ENCODE peak calls at places on chromosomes 5 and 9, in five cellular contexts. One of them, this sample, is unnamed.

GRCh38 chr9:87515086-87515485 is 17.4 kb downstream of the DAPK1 start:
- DNase-seq in RWPE1: no peak
- DNase-seq in GM13976: no peak
- DNase-seq in heart left ventricle: no peak
- DNase-seq in BJ: no peak
- DNase-seq in this sample: no peak

GRCh38 chr5:125410501-125411162 is 664.2 kb upstream of the ZNF608 start:
- DNase-seq in RWPE1: peak; percentile 49
- DNase-seq in GM13976: no peak
- DNase-seq in heart left ventricle: no peak
- DNase-seq in BJ: no peak
- DNase-seq in this sample: no peak

GRCh38 chr9:98333703-98334582 is 78.5 kb upstream of the TBC1D2 start:
- DNase-seq in RWPE1: peak; percentile 93
- DNase-seq in GM13976: no peak
- DNase-seq in heart left ventricle: no peak
- DNase-seq in BJ: no peak
- DNase-seq in this sample: no peak

GRCh38 chr9:132499251-132499650 is 83.2 kb upstream of the BARHL1 start:
- DNase-seq in RWPE1: no peak
- DNase-seq in GM13976: no peak
- DNase-seq in heart left ventricle: no peak
- DNase-seq in BJ: no peak
- DNase-seq in this sample: no peak

GRCh38 chr5:149489605-149490037 is 61.6 kb downstream of the CSNK1A1 start:
- DNase-seq in RWPE1: no peak
- DNase-seq in GM13976: no peak
- DNase-seq in heart left ventricle: peak; percentile 37
- DNase-seq in BJ: peak; percentile 70
- DNase-seq in this sample: no peak

GRCh38 chr9:80378669-80379293 is 807.0 kb downstream of the TLE4 start:
- DNase-seq in RWPE1: peak; percentile 67
- DNase-seq in GM13976: no peak
- DNase-seq in heart left ventricle: no peak
- DNase-seq in BJ: no peak
- DNase-seq in this sample: no peak

GRCh38 chr5:176741566-176742211 is 68.7 kb upstream of the UNC5A start:
- DNase-seq in RWPE1: no peak
- DNase-seq in GM13976: peak; percentile 17
- DNase-seq in heart left ventricle: no peak
- DNase-seq in BJ: no peak
- DNase-seq in this sample: no peak

GRCh38 chr5:157266286-157267007 is 524 bp downstream of the CYFIP2 start:
- DNase-seq in RWPE1: no peak
- DNase-seq in GM13976: peak; percentile 70
- DNase-seq in heart left ventricle: no peak
- DNase-seq in BJ: no peak
- DNase-seq in this sample: peak; percentile 76

GRCh38 chr5:171470420-171470819 is 51.0 kb downstream of the FGF18 start:
- DNase-seq in RWPE1: no peak
- DNase-seq in GM13976: no peak
- DNase-seq in heart left ventricle: no peak
- DNase-seq in BJ: no peak
- DNase-seq in this sample: no peak

GRCh38 chr5:114191441-114191840 is 170.4 kb upstream of the KCNN2 start:
- DNase-seq in RWPE1: no peak
- DNase-seq in GM13976: no peak
- DNase-seq in heart left ventricle: no peak
- DNase-seq in BJ: no peak
- DNase-seq in this sample: no peak

GRCh38 chr5:5678909-5679308 is 256.4 kb downstream of the ICE1 start:
- DNase-seq in RWPE1: no peak
- DNase-seq in GM13976: no peak
- DNase-seq in heart left ventricle: peak; percentile 68
- DNase-seq in BJ: no peak
- DNase-seq in this sample: peak; percentile 20

GRCh38 chr9:90915693-90916092 is 114.1 kb downstream of the SYK start:
- DNase-seq in RWPE1: peak; percentile 63
- DNase-seq in GM13976: peak; percentile 46
- DNase-seq in heart left ventricle: no peak
- DNase-seq in BJ: no peak
- DNase-seq in this sample: peak; percentile 71

GRCh38 chr5:105903069-105903468 is 1767.7 kb downstream of the EFNA5 start:
- DNase-seq in RWPE1: no peak
- DNase-seq in GM13976: no peak
- DNase-seq in heart left ventricle: no peak
- DNase-seq in BJ: no peak
- DNase-seq in this sample: no peak

GRCh38 chr9:135471751-135472640 is 7.6 kb upstream of the PPP1R26 start:
- DNase-seq in RWPE1: no peak
- DNase-seq in GM13976: no peak
- DNase-seq in heart left ventricle: no peak
- DNase-seq in BJ: no peak
- DNase-seq in this sample: no peak

GRCh38 chr9:111034573-111035539 is 3.4 kb downstream of the LPAR1 start:
- DNase-seq in RWPE1: no peak
- DNase-seq in GM13976: no peak
- DNase-seq in heart left ventricle: no peak
- DNase-seq in BJ: no peak
- DNase-seq in this sample: no peak

GRCh38 chr9:111037744-111038335 is 430 bp downstream of the LPAR1 start:
- DNase-seq in RWPE1: peak; percentile 41
- DNase-seq in GM13976: peak; percentile 75
- DNase-seq in heart left ventricle: peak; percentile 15
- DNase-seq in BJ: no peak
- DNase-seq in this sample: no peak

GRCh38 chr9:111034146-111034545 is 4.1 kb downstream of the LPAR1 start:
- DNase-seq in RWPE1: no peak
- DNase-seq in GM13976: no peak
- DNase-seq in heart left ventricle: no peak
- DNase-seq in BJ: no peak
- DNase-seq in this sample: no peak

GRCh38 chr9:111036946-111037743 is 1.1 kb downstream of the LPAR1 start:
- DNase-seq in RWPE1: peak; percentile 41
- DNase-seq in GM13976: peak; percentile 20
- DNase-seq in heart left ventricle: no peak
- DNase-seq in BJ: no peak
- DNase-seq in this sample: no peak

DNA sequence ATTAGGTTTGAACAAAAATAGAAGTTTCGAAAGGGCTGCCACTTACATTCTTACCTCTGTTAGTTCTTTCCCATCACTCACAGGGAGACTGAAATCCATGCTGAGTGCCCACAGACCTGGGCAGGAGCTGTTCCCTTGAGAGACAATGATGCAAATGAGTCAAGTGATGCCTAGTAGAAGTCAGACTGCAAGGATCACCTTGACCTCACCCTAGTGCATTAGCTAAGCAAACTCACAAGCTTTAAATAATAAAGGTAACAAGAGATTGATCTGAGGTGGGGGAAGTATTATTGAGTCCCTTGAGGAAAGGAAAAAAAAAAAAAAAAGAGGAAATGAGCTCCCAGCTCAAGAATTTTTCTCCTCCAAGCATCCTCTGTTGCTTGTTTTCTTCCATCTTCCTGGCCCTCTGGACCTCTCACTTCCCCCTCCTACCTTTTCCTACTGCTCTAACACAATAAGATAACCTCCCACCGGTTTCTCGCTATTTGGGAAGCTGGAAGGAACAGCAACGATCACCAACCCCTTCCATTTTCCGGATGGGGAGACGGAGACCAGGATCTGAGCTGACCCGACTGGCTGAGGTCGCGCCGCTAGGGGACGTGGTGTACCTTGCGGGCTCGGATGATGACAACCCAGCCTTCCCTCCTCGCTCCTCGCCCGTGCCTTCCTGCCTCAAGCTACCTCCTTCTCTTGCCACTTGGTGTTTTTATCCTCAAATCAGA is 2.0 kb downstream of the LPAR1 start:
- DNase-seq in RWPE1: peak; percentile 69
- DNase-seq in GM13976: no peak
- DNase-seq in heart left ventricle: peak; percentile 34
- DNase-seq in BJ: no peak
- DNase-seq in this sample: no peak
- TF ChIP-seq CTCF in RWPE1: peak; percentile 94
- TF ChIP-seq CTCF in GM13976: no peak
- TF ChIP-seq CTCF in heart left ventricle: peak; percentile 11
- TF ChIP-seq CTCF in BJ: peak; percentile 94
- TF ChIP-seq CTCF in this sample: no peak

GRCh38 chr5:56511442-56511841 is 278.3 kb upstream of the ANKRD55 start:
- DNase-seq in RWPE1: no peak
- DNase-seq in GM13976: no peak
- DNase-seq in heart left ventricle: no peak
- DNase-seq in BJ: no peak
- DNase-seq in this sample: no peak

GRCh38 chr5:56512314-56512996 is 279.3 kb upstream of the ANKRD55 start:
- DNase-seq in RWPE1: no peak
- DNase-seq in GM13976: no peak
- DNase-seq in heart left ventricle: peak; percentile 63
- DNase-seq in BJ: no peak
- DNase-seq in this sample: no peak

GRCh38 chr5:56506586-56506985 is 273.5 kb upstream of the ANKRD55 start:
- DNase-seq in RWPE1: no peak
- DNase-seq in GM13976: no peak
- DNase-seq in heart left ventricle: no peak
- DNase-seq in BJ: no peak
- DNase-seq in this sample: no peak

GRCh38 chr5:56507348-56507930 is 274.3 kb upstream of the ANKRD55 start:
- DNase-seq in RWPE1: no peak
- DNase-seq in GM13976: no peak
- DNase-seq in heart left ventricle: no peak
- DNase-seq in BJ: no peak
- DNase-seq in this sample: no peak

GRCh38 chr5:56508249-56508648 is 275.1 kb upstream of the ANKRD55 start:
- DNase-seq in RWPE1: no peak
- DNase-seq in GM13976: no peak
- DNase-seq in heart left ventricle: no peak
- DNase-seq in BJ: no peak
- DNase-seq in this sample: no peak
- TF ChIP-seq CTCF in RWPE1: no peak
- TF ChIP-seq CTCF in GM13976: no peak
- TF ChIP-seq CTCF in heart left ventricle: no peak
- TF ChIP-seq CTCF in BJ: no peak
- TF ChIP-seq CTCF in this sample: no peak

DNA sequence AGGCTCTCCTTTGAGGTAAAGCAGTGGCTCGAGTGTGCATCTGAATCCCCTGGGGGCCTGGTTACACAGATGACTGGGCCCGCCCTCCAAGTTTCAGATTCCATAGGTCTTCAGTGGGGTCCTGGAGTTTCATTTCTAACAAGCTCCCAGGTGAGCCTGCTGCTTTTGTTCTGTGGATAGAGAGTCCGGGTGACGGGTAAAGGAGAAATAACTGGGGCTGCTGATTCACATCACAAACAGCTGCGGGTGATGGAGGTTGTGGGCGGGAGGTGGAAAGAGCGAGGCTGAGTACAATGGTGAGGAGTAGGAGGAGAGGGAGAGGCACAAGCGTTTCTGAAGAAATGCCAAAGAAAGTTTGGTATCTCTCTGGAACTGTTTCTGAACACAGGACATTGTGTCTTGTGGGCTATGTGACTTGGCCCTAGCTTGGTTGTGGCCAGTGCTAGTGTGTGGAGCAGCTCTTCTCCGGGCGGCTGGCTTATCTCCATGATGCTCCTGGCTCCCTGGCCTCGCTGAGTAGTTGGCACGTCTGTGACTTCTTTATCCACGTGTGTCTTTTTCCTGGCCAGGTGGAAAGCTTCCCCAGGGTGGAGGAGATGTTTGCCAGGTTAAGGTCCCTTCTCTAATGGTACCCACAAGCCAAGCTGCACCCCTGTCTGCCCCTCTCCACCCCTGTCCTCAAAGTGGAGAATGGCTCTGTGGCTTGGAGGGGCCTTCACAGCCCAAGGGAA is 61.7 kb downstream of the HSPA4 start:
- DNase-seq in RWPE1: peak; percentile 76
- DNase-seq in GM13976: no peak
- DNase-seq in heart left ventricle: no peak
- DNase-seq in BJ: no peak
- DNase-seq in this sample: peak; percentile 68
- TF ChIP-seq CTCF in RWPE1: no peak
- TF ChIP-seq CTCF in GM13976: no peak
- TF ChIP-seq CTCF in heart left ventricle: no peak
- TF ChIP-seq CTCF in BJ: no peak
- TF ChIP-seq CTCF in this sample: no peak

GRCh38 chr5:135010502-135011354 is 23.3 kb downstream of the PITX1 start:
- DNase-seq in RWPE1: no peak
- DNase-seq in GM13976: no peak
- DNase-seq in heart left ventricle: no peak
- DNase-seq in BJ: no peak
- DNase-seq in this sample: no peak
- TF ChIP-seq CTCF in RWPE1: no peak
- TF ChIP-seq CTCF in GM13976: no peak
- TF ChIP-seq CTCF in heart left ventricle: no peak
- TF ChIP-seq CTCF in BJ: peak; percentile 36
- TF ChIP-seq CTCF in this sample: no peak

DNA sequence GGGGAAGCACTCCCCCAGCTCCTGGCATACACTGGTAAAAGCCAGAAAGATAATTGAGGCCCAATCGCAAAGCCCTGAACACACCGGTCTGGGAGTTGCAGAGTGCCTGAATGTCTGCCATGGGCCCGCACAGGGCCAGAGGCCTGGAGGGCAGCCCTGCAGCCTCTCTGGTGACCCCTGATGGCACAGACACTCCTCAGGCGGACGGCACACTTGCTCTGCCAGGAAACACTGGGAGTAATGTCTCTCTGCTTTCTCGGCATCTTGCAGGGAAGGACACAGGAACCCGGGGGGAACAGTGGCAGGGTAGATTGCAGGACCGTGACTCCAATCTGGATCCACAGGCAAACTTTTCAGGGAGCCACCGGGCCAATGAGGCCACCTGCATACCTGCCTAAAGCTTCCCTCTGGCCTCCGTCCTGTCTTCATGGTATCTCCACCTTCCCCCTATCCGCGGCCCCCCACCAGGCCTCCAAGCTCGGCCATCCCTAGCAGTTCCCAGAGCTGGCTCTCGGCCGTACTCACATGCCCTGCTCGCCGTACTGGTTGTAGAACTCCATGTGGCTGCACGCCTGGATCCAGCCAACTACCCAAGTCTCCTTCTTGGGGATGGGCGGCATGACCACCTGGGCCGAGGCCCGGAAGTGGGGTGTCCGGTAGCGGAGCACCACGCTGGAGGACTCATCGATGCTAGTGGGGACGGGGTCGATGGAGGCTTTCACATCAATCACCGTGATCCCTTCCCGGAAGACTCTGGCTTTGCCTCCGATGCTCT is 791 bp downstream of the FAM78A start:
- DNase-seq in RWPE1: no peak
- DNase-seq in GM13976: peak; percentile 67
- DNase-seq in heart left ventricle: peak; percentile 70
- DNase-seq in BJ: no peak
- DNase-seq in this sample: peak; percentile 55
- TF ChIP-seq CTCF in RWPE1: no peak
- TF ChIP-seq CTCF in GM13976: peak; percentile 48
- TF ChIP-seq CTCF in heart left ventricle: no peak
- TF ChIP-seq CTCF in BJ: no peak
- TF ChIP-seq CTCF in this sample: no peak

GRCh38 chr9:113578279-113578865 is 114.8 kb downstream of the RGS3 start:
- DNase-seq in RWPE1: no peak
- DNase-seq in GM13976: no peak
- DNase-seq in heart left ventricle: no peak
- DNase-seq in BJ: no peak
- DNase-seq in this sample: no peak
- TF ChIP-seq CTCF in RWPE1: no peak
- TF ChIP-seq CTCF in GM13976: peak; percentile 10
- TF ChIP-seq CTCF in heart left ventricle: no peak
- TF ChIP-seq CTCF in BJ: no peak
- TF ChIP-seq CTCF in this sample: no peak